ENCODE peak calls at places on chromosomes 3 and 15, in four cellular contexts. W is K562, B is GM12878, V is endothelial cell of umbilical vein. D is an unnamed sample.

GRCh38 chr3:152209776-152210175 is 59.0 kb upstream of the MBNL1 start:
- DNase-seq in B (no peak), V (no peak), W (no peak), D (no peak)

GRCh38 chr3:120678984-120679383 is 3.1 kb downstream of the HGD start:
- DNase-seq in W (no peak), B (no peak), V (no peak), D (no peak)

GRCh38 chr3:1082024-1082633 is 10.7 kb upstream of the CNTN6 start:
- DNase-seq in W (peak; percentile 29), B (no peak), V (peak; percentile 1), D (peak; percentile 15)

GRCh38 chr3:124044961-124045360 is 53.0 kb upstream of the ROPN1 start:
- DNase-seq in W (no peak), V (no peak), B (no peak), D (no peak)

GRCh38 chr3:128714887-128715496 is 11.0 kb upstream of the RAB7A start:
- DNase-seq in B (no peak), W (no peak), V (no peak), D (no peak)

GRCh38 chr3:78337801-78338211 is 1297.9 kb downstream of the ROBO2 start:
- DNase-seq in V (no peak), W (no peak), B (no peak), D (no peak)

GRCh38 chr15:33310481-33311311 is at the start of gene RYR3:
- DNase-seq in B (no peak), V (no peak), W (no peak), D (no peak)

GRCh38 chr3:170128977-170129431 is 52.5 kb downstream of the PHC3 start:
- DNase-seq in W (peak; percentile 38), V (no peak), B (no peak), D (peak; percentile 37)

GRCh38 chr3:32018723-32019564 is 37.4 kb downstream of the ZNF860 start:
- DNase-seq in B (no peak), W (peak; percentile 52), V (peak; percentile 63), D (peak; percentile 57)

GRCh38 chr3:71710906-71711494 is 14.2 kb downstream of the EIF4E3 start:
- DNase-seq in B (peak; percentile 21), W (peak; percentile 43), V (peak; percentile 51), D (peak; percentile 66)

GRCh38 chr3:38397320-38397719 is 50.7 kb downstream of the XYLB start:
- DNase-seq in V (peak; percentile 38), W (peak; percentile 38), B (no peak), D (peak; percentile 47)

GRCh38 chr3:165805834-165806561 is 31.2 kb downstream of the BCHE start:
- DNase-seq in V (no peak), B (no peak), W (no peak), D (no peak)

GRCh38 chr3:133892546-133893231 is 3.0 kb downstream of the RAB6B start:
- DNase-seq in V (no peak), W (peak; percentile 81), B (no peak), D (no peak)

GRCh38 chr3:134998158-134998557 is 203.1 kb downstream of the EPHB1 start:
- DNase-seq in B (no peak), V (no peak), W (no peak), D (no peak)

GRCh38 chr3:14780927-14781507 is 37.7 kb upstream of the FGD5 start:
- DNase-seq in W (peak; percentile 77), B (peak; percentile 31), V (peak; percentile 62), D (peak; percentile 30)

DNA sequence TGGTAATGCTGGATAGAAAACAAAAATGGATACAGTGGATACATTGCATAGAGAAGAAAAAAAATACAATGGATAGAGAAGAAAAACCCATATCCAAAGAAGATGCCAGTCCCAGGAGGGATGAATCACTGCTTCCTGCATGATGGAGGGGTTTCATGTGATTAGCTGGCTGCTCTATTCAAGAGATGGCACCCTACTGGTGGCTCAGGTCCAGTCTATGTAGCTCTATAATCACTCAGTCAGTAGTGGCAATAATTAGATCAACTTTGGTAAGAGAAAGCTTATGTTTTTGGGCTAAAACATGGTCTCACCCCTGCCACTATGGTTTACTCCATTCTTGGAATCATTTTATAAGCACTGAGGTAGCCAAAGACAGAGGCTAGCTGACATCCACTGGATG is 33.7 kb upstream of the NOX5 start:
- DNase-seq in B (no peak), V (no peak), W (no peak), D (no peak)
- TF ChIP-seq FOS in B (no peak), V (no peak), W (no peak), D (no peak)

GRCh38 chr15:57343526-57343925 is 32.8 kb upstream of the CGNL1 start:
- DNase-seq in W (no peak), V (no peak), B (no peak), D (no peak)

GRCh38 chr15:57348081-57348480 is 28.2 kb upstream of the CGNL1 start:
- DNase-seq in B (no peak), V (no peak), W (no peak), D (no peak)

GRCh38 chr15:57344282-57344681 is 32.0 kb upstream of the CGNL1 start:
- DNase-seq in V (no peak), W (no peak), B (no peak), D (no peak)

GRCh38 chr15:57343018-57343417 is 33.3 kb upstream of the CGNL1 start:
- DNase-seq in B (no peak), W (no peak), V (no peak), D (no peak)

GRCh38 chr15:57345584-57345983 is 30.7 kb upstream of the CGNL1 start:
- DNase-seq in W (no peak), B (no peak), V (peak; percentile 36), D (no peak)
- TF ChIP-seq FOS in W (no peak), B (no peak), V (no peak), D (no peak)

DNA sequence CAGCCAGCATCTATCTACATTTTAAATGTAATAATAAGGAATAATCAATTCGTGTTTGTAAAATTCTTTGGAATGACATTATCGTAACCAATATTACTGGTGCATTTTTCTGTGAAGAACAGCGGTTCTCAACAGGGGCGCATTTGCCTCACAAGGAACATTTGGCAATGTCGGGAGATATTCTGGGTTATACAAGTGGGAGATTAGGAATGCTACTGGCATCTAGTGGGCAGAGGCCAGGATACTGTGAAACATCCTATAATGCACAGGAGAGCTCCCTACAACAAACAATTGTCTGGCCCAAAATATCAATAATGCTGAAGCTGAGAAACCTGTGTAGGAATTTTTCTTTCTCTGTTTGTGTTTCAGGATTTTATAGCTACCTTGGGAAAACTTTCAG is 25.0 kb downstream of the ACP3 start:
- DNase-seq in W (no peak), V (no peak), B (no peak), D (no peak)
- TF ChIP-seq FOS in W (no peak), V (no peak), B (no peak), D (no peak)

DNA sequence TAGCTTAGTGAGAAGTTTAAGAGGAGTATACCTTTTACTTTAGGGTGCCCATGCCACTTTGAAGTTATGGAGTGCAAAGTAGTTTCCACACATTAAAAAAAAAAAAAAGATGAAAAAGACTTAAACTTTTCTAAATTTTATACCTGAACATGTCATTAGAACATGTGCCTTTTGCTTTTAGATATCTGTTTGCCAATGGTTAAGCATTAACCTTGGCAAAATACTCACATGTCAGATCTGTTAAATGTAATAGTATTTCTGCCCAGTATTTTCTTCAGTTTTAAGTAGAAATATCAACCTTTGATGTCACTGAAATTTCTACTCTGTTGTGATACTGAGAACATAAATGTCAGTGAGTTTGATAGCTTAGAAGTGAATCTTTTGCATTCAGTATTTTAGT is 12.2 kb downstream of the ZFAND6 start:
- DNase-seq in W (no peak), V (no peak), B (no peak), D (no peak)
- TF ChIP-seq FOS in W (no peak), V (no peak), B (no peak), D (no peak)

DNA sequence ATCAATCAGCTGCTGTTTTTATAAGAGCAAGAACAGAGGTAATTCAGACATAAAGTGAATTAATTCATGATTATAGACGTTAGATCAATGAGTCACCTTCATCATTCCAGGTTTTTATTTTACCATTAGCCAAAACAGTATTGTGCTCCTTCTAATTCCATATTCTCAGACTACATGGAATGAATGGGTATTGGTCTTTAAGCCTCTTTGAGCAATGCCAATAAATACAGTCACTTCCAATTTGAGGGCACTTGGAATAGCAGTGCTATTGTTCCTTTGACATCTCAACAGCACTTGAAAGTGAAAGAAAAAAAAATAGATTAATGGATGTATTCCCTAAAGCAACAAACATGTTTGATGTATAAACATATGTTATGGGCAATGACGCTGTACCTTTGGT is 830.9 kb upstream of the CFAP20DC start:
- DNase-seq in W (no peak), B (no peak), V (no peak), D (no peak)
- TF ChIP-seq FOS in W (no peak), B (no peak), V (no peak), D (no peak)

DNA sequence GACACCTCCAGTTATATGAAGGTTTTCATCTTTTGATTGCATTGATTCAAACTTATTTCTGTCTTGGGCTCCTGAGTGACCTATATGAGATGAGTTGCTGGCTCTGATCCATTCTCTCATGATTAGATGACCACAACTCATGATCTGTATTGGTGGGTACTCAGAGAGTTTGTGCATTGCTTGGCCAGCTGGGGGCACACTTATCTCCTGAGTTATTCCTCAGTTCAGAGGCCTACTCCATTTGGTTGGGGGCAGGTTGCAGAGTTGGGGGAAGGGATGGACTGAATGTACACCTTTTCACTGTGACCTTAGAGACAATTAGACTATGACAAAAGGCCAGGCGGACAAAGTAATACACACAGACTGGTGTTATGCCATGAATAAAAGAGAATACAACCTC is 166.2 kb upstream of the SEMA6D start:
- DNase-seq in V (peak; percentile 20), B (no peak), W (no peak), D (no peak)
- TF ChIP-seq FOS in V (no peak), B (no peak), W (no peak), D (no peak)

DNA sequence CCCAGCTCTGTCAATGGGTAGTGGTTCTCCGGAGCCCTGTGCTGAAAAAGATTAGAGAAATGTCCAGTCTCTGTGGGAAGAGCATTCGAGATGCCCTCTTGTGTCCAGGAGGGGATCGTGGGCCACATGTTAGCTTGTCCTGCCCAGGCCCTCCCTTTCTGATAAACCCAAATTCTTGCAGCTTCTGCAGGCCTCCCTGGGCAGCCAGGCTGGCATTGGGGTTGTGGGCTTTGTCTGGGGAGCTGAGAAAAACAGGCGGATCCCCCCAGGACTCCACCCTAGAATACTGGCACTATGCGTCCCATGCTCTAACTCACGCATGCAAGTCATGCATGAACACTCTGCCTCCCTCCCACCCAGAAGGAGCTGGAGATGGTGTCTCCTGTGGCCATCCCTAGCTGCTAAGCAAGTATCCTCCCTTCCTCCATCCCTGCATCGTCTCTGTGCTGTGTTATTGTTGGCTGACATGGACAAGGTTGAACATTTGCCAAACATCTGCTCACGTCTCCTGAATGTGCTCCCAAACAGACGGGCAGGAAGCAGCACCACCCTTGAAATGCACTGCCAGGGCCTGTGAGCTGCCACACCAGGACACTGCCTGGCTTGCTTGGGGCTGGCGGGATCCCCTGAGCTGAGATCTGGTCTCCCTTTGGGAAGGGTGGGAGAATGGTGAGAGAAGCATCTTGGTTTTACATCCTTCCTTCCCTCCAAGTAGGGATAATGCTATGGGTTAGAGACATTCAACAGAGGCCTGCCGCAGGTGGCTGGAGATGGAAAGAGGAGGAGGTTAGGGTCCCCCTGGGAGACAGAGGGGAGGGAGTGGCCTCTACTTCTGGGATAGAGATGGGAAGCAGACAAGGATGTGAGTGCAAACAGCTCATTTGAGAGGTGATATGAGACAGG is 26.5 kb downstream of the CFAP161 start:
- DNase-seq in V (peak; percentile 63), W (no peak), B (no peak), D (peak; percentile 95)
- TF ChIP-seq FOS in V (no peak), W (no peak), B (no peak), D (no peak)